ENCODE peak calls at places on chromosomes 4 and X, in seven cellular contexts. N is GM23248; V is activated naive CD4-positive, alpha-beta T cell treated with Interleukin-2 at 50 U/mL for 16 hours; O is amniotic epithelial cell; Q is effector memory CD4-positive, alpha-beta T cell; A is H54; Y is activated CD8-positive, alpha-beta memory T cell treated with anti-CD3 and anti-CD28 coated beads, Interleukin-2, amount 50 U/mL, for 48 hours. E is an unnamed sample.

GRCh38 chr4:26369132-26370036 is 48.6 kb downstream of the RBPJ start:
- DNase-seq in N (no peak), V (no peak), O (peak), Q (no peak), A (no peak), Y (no peak), E (no peak)

GRCh38 chrX:103309860-103310591 is 764 bp downstream of the BEX2 start:
- DNase-seq in N (no peak), V (peak), O (no peak), Q (no peak), A (no peak), Y (no peak), E (no peak)

GRCh38 chr4:98653006-98653405 is 5.4 kb downstream of the TSPAN5 start:
- DNase-seq in N (peak), V (no peak), O (peak), Q (no peak), A (no peak), Y (no peak), E (no peak)

GRCh38 chrX:69096963-69097362 is 68.3 kb downstream of the PJA1 start:
- DNase-seq in N (no peak), V (no peak), O (no peak), Q (no peak), A (no peak), Y (no peak), E (no peak)

GRCh38 chrX:141183000-141183399 is 6.1 kb upstream of the LDOC1 start:
- DNase-seq in N (no peak), V (no peak), O (no peak), Q (no peak), A (no peak), Y (no peak), E (no peak)

GRCh38 chrX:104370089-104370488 is 115.4 kb upstream of the ESX1 start:
- DNase-seq in N (peak), V (no peak), O (no peak), Q (no peak), A (no peak), Y (no peak), E (no peak)

GRCh38 chr4:111228874-111229273 is 606.0 kb upstream of the PITX2 start:
- DNase-seq in N (peak), V (no peak), O (peak), Q (no peak), A (no peak), Y (no peak), E (no peak)

GRCh38 chrX:119095936-119096335 is 23.1 kb downstream of the CT47C1 start:
- DNase-seq in N (peak), V (no peak), O (no peak), Q (no peak), A (no peak), Y (no peak), E (no peak)

GRCh38 chr4:138567696-138568095 is 325.5 kb upstream of the SLC7A11 start:
- DNase-seq in N (peak), V (no peak), O (peak), Q (no peak), A (no peak), Y (no peak), E (no peak)

GRCh38 chr4:147340111-147340510 is 140.8 kb upstream of the EDNRA start:
- DNase-seq in N (peak), V (no peak), O (peak), Q (no peak), A (peak), Y (no peak), E (no peak)

E was measured in T1000.